ENCODE peak calls at places on chromosome 7, in five cellular contexts. T, F, V, E and P are unnamed samples.

GRCh38 chr7:36653011-36653670 is 71.2 kb downstream of the AOAH start:
- DNase-seq in E (no peak), T (no peak), V (no peak), F (no peak), P (no peak)

GRCh38 chr7:111091623-111092370 is 870 bp downstream of the LRRN3 start:
- DNase-seq in F (no peak), E (no peak), V (peak), T (no peak), P (no peak)

GRCh38 chr7:40680657-40681056 is 545.9 kb downstream of the SUGCT start:
- DNase-seq in V (peak), T (no peak), E (peak), F (no peak), P (no peak)

GRCh38 chr7:4449263-4449662 is 232.8 kb upstream of the FOXK1 start:
- DNase-seq in T (no peak), E (no peak), F (no peak), V (no peak), P (no peak)

GRCh38 chr7:105487559-105488218 is 34.4 kb downstream of the PUS7 start:
- DNase-seq in F (no peak), V (peak), E (peak), T (no peak), P (no peak)

GRCh38 chr7:106813705-106814305 is 51.3 kb upstream of the PIK3CG start:
- DNase-seq in E (no peak), F (no peak), V (no peak), T (no peak), P (no peak)

GRCh38 chr7:22990588-22990949 is 23.4 kb downstream of the HYCC1 start:
- DNase-seq in E (no peak), V (no peak), T (no peak), F (no peak), P (no peak)

GRCh38 chr7:20952891-20953290 is 166.2 kb upstream of the SP8 start:
- DNase-seq in F (no peak), T (no peak), E (no peak), V (no peak), P (no peak)

GRCh38 chr7:32785365-32785764 is 106.2 kb downstream of the KBTBD2 start:
- DNase-seq in V (no peak), E (no peak), F (no peak), T (no peak), P (no peak)

GRCh38 chr7:43077732-43078391 is 34.6 kb upstream of the HECW1 start:
- DNase-seq in V (peak), E (peak), F (no peak), T (no peak), P (no peak)

GRCh38 chr7:54189330-54189729 is 352.8 kb upstream of the VSTM2A start:
- DNase-seq in T (no peak), V (no peak), F (no peak), E (no peak), P (no peak)

GRCh38 chr7:143901710-143902587 is at the start of gene TCAF1:
- DNase-seq in T (peak), E (peak), V (peak), F (peak), P (peak)
- TF ChIP-seq CTCF in T (peak), E (peak), V (peak), F (no peak), P (no peak)

DNA sequence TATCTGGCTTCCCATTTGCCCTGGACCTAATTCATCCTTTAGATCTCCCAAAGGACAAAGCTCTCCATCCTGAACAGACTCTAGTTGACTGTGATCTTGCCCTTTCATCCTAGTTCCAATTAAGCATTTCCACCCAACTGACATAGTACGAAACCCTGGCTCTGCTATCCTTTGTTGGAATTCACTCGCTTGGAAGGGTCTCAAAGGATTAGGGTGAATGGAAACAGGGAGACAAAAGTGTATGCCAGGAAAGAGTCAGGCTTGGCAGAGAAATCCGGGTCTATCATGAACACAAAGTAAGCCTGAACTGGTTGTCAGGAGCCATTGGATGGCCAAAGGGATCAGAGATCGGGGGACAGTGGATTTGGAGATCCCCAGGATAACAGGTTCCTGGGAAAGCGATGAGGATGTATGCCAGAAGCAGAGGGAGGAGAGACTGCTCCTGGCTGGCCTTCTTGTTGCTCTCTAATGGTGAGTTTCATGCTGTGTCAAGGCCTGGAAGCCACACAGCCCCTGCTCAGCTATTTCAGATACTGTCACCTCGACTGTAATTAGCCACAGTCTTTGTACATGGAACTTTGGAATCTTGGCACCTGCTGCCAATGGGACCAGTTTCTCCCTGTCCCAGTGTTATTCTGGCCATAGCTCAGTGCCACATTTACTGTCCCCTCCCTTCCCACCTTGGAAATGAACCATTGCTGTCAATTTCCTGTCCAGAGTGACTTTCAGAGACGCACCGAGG is 1168.7 kb upstream of the AUTS2 start:
- DNase-seq in E (no peak), V (no peak), T (no peak), F (no peak), P (no peak)
- TF ChIP-seq EP300 in E (no peak), V (no peak), T (no peak), F (no peak), P (no peak)

GRCh38 chr7:28065308-28065707 is 115.3 kb downstream of the JAZF1 start:
- DNase-seq in E (no peak), T (no peak), F (no peak), V (no peak), P (no peak)

GRCh38 chr7:28060371-28060950 is 120.1 kb downstream of the JAZF1 start:
- DNase-seq in T (no peak), V (no peak), E (no peak), F (no peak), P (no peak)

GRCh38 chr7:28065721-28066285 is 114.8 kb downstream of the JAZF1 start:
- DNase-seq in F (no peak), V (no peak), E (no peak), T (no peak), P (peak)

GRCh38 chr7:28061824-28062196 is 118.8 kb downstream of the JAZF1 start:
- DNase-seq in E (no peak), V (no peak), F (no peak), T (no peak), P (no peak)

GRCh38 chr7:28062197-28062988 is 118.2 kb downstream of the JAZF1 start:
- DNase-seq in F (peak), V (peak), E (peak), T (peak), P (peak)
- TF ChIP-seq CTCF in F (peak), V (peak), E (peak), T (peak), P (peak)

GRCh38 chr7:94355389-94355788 is 39.3 kb upstream of the COL1A2 start:
- DNase-seq in T (no peak), V (no peak), F (no peak), E (no peak), P (no peak)
- TF ChIP-seq EP300 in T (no peak), V (peak), F (no peak), E (no peak), P (no peak)

GRCh38 chr7:97819161-97819560 is 53.0 kb downstream of the ASNS start:
- DNase-seq in T (no peak), E (peak), F (no peak), V (no peak), P (no peak)
- TF ChIP-seq CTCF in T (no peak), E (peak), F (no peak), V (no peak), P (no peak)

GRCh38 chr7:77326131-77326530 is 90.0 kb downstream of the GSAP start:
- DNase-seq in V (no peak), T (no peak), E (no peak), F (no peak), P (no peak)

GRCh38 chr7:77328669-77329068 is 87.5 kb downstream of the GSAP start:
- DNase-seq in T (no peak), V (no peak), E (no peak), F (no peak), P (no peak)

GRCh38 chr7:77329466-77330168 is 86.5 kb downstream of the GSAP start:
- DNase-seq in E (no peak), F (no peak), V (no peak), T (no peak), P (no peak)

GRCh38 chr7:77327932-77328628 is 88.1 kb downstream of the GSAP start:
- DNase-seq in F (no peak), V (no peak), T (no peak), E (no peak), P (no peak)

GRCh38 chr7:77327067-77327931 is 88.8 kb downstream of the GSAP start:
- DNase-seq in E (peak), F (peak), V (peak), T (peak), P (no peak)
- TF ChIP-seq EP300 in E (no peak), F (peak), V (no peak), T (no peak), P (no peak)

DNA sequence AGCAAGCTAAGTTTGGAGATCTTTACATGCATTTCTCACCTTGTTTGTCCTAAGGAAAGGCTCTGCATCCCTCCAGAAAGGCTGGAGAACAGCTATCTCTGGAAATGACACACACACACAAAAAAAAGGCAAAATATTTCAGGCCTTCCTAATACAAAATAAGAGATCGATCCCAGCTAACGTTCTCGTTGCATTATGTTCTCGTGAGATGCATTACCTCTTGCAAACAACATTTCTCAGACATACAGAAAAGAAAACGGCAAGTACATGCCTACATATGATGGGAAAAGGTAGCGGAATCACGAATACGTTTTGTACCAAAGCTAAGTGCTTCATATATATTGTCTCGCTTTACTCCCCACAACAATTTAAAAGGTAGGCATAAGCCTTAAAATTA is 488 bp downstream of the MTERF1 start:
- DNase-seq in E (peak), V (no peak), T (no peak), F (no peak), P (no peak)
- TF ChIP-seq CTCF in E (no peak), V (no peak), T (no peak), F (no peak), P (no peak)

GRCh38 chr7:73742753-73743641 is 4.4 kb upstream of the ABHD11 start:
- DNase-seq in V (peak), T (peak), F (no peak), E (peak), P (peak)
- TF ChIP-seq EP300 in V (no peak), T (peak), F (no peak), E (peak), P (no peak)

GRCh38 chr7:100271716-100272537 is 35.6 kb upstream of the SPDYE3 start:
- DNase-seq in E (peak), T (peak), F (peak), V (peak), P (peak)
- TF ChIP-seq CTCF in E (peak), T (peak), F (peak), V (peak), P (peak)

GRCh38 chr7:6433814-6434630 is 13.7 kb downstream of the DAGLB start:
- DNase-seq in F (no peak), E (no peak), V (no peak), T (no peak), P (no peak)
- TF ChIP-seq EP300 in F (no peak), E (no peak), V (no peak), T (no peak), P (no peak)